ENCODE peak calls at places on chromosomes 2 and 18, in ten cellular contexts. F is stimulated activated CD8-positive, alpha-beta memory T cell treated with anti-CD3 and anti-CD28 coated beads, Interleukin-2, amount 100 ng/mL, for 1 hour; W is RWPE1; H is hippocampal formation; I is activated CD4-positive, alpha-beta T cell treated with anti-CD3 and anti-CD28 coated beads for 48 hours; T is PC-9; O is body of pancreas; D is RKO; C is activated CD4-positive, CD25-positive, alpha-beta regulatory T cell treated with anti-CD3 and anti-CD28 coated beads, Interleukin-2, amount 50 U/mL, for 72 hours; R is NCI-H1417. J is an unnamed sample.

GRCh38 chr2:126835811-126836210 is 62.9 kb upstream of the TEX51 start:
- DNase-seq in F (no peak), W (no peak), H (no peak), I (no peak), T (no peak), O (no peak), D (no peak), C (no peak), R (no peak), J (no peak)

GRCh38 chr2:240759454-240759853 is 60.6 kb downstream of the KIF1A start:
- DNase-seq in F (no peak), W (no peak), H (no peak), I (peak; percentile 37), T (no peak), O (no peak), D (no peak), C (no peak), R (no peak), J (peak; percentile 88)

GRCh38 chr2:101868525-101868924 is 123.2 kb upstream of the IL1R2 start:
- DNase-seq in F (no peak), W (no peak), H (no peak), I (no peak), T (no peak), O (no peak), D (no peak), C (no peak), R (no peak), J (no peak)

GRCh38 chr2:231680284-231680991 is 27.9 kb upstream of the PTMA start:
- DNase-seq in F (no peak), W (peak; percentile 68), H (no peak), I (no peak), T (peak; percentile 84), O (peak; percentile 43), D (peak; percentile 74), C (no peak), R (no peak), J (no peak)

GRCh38 chr2:200329798-200330197 is 23.3 kb downstream of the SPATS2L start:
- DNase-seq in F (no peak), W (no peak), H (no peak), I (no peak), T (no peak), O (no peak), D (no peak), C (no peak), R (no peak), J (no peak)

GRCh38 chr2:9004338-9005204 is 1.1 kb upstream of the MBOAT2 start:
- DNase-seq in F (no peak), W (peak; percentile 60), H (no peak), I (peak; percentile 17), T (peak; percentile 63), O (no peak), D (peak; percentile 49), C (no peak), R (peak; percentile 46), J (no peak)

GRCh38 chr2:224142397-224143312 is 103.6 kb upstream of the SERPINE2 start:
- DNase-seq in F (no peak), W (peak; percentile 57), H (no peak), I (no peak), T (peak; percentile 13), O (no peak), D (no peak), C (no peak), R (no peak), J (no peak)

GRCh38 chr18:44779893-44780292 is 99.2 kb downstream of the SETBP1 start:
- DNase-seq in F (no peak), W (no peak), H (no peak), I (no peak), T (no peak), O (no peak), D (no peak), C (no peak), R (no peak), J (no peak)

GRCh38 chr2:3293221-3293620 is 84.4 kb downstream of the EIPR1 start:
- DNase-seq in F (no peak), W (no peak), H (no peak), I (no peak), T (no peak), O (no peak), D (no peak), C (no peak), R (no peak), J (no peak)

GRCh38 chr18:23964282-23965238 is 50.0 kb upstream of the TTC39C start:
- DNase-seq in F (peak; percentile 23), W (no peak), H (no peak), I (peak; percentile 68), T (no peak), O (peak; percentile 25), D (no peak), C (no peak), R (peak; percentile 49), J (peak; percentile 86)

GRCh38 chr2:9423100-9423921 is at the start of the genes CPSF3 and ITGB1BP1:
- DNase-seq in F (peak; percentile 94), W (peak; percentile 100), H (peak; percentile 97), I (peak; percentile 98), T (peak; percentile 98), O (peak; percentile 98), D (peak; percentile 97), C (peak; percentile 93), R (peak; percentile 100), J (peak; percentile 97)

GRCh38 chr18:35923939-35924338 is 48.5 kb upstream of the RMP24 start:
- DNase-seq in F (no peak), W (no peak), H (no peak), I (no peak), T (no peak), O (no peak), D (no peak), C (no peak), R (peak; percentile 62), J (no peak)

GRCh38 chr2:20450201-20451108 is 3.6 kb downstream of the RHOB start:
- DNase-seq in F (no peak), W (no peak), H (peak; percentile 88), I (no peak), T (no peak), O (peak; percentile 72), D (no peak), C (no peak), R (no peak), J (no peak)

J was measured in activated CD8-positive, alpha-beta T cell treated with anti-CD3 and anti-CD28 coated beads for 36 hours.